ENCODE peak calls at places on chromosomes 5 and 9, in four cellular contexts. Y is IMR-90, O is H9, P is H1. R is an unnamed sample.

GRCh38 chr5:95390812-95391492 is at the start of gene FAM81B:
- DNase-seq in Y (peak), O (no peak), P (no peak), R (peak)

GRCh38 chr9:123377211-123377971 is 21.4 kb downstream of the CRB2 start:
- DNase-seq in Y (no peak), O (no peak), P (no peak), R (no peak)

GRCh38 chr9:135023389-135023788 is 64.1 kb upstream of the OLFM1 start:
- DNase-seq in Y (no peak), O (no peak), P (no peak), R (peak)

GRCh38 chr5:147989239-147989638 is 74.5 kb upstream of the SPINK5 start:
- DNase-seq in Y (no peak), O (no peak), P (no peak), R (no peak)

GRCh38 chr5:31833005-31833404 is 194.1 kb downstream of the PDZD2 start:
- DNase-seq in Y (no peak), O (no peak), P (no peak), R (no peak)

GRCh38 chr5:161271816-161272215 is 274.7 kb downstream of the GABRB2 start:
- DNase-seq in Y (no peak), O (no peak), P (no peak), R (peak)

GRCh38 chr5:98108497-98108896 is 665.0 kb upstream of the RGMB start:
- DNase-seq in Y (peak), O (no peak), P (no peak), R (no peak)

GRCh38 chr9:137630684-137631083 is 11.9 kb downstream of the EHMT1 start:
- DNase-seq in Y (no peak), O (no peak), P (no peak), R (no peak)

GRCh38 chr5:36631161-36631560 is 24.8 kb downstream of the SLC1A3 start:
- DNase-seq in Y (no peak), O (no peak), P (no peak), R (no peak)

GRCh38 chr5:24916863-24917262 is 272.1 kb upstream of the CDH10 start:
- DNase-seq in Y (no peak), O (no peak), P (no peak), R (no peak)

GRCh38 chr5:1202026-1202797 is 817 bp downstream of the SLC6A19 start:
- DNase-seq in Y (no peak), O (no peak), P (no peak), R (no peak)

GRCh38 chr5:151903243-151903653 is 21.4 kb downstream of the GLRA1 start:
- DNase-seq in Y (no peak), O (peak), P (peak), R (peak)

GRCh38 chr5:14168139-14168792 is 25.1 kb downstream of the TRIO start:
- DNase-seq in Y (peak), O (no peak), P (no peak), R (no peak)

GRCh38 chr5:168342151-168342825 is 50.8 kb downstream of the WWC1 start:
- DNase-seq in Y (peak), O (no peak), P (no peak), R (no peak)

GRCh38 chr5:147996379-147996778 is 67.4 kb upstream of the SPINK5 start:
- DNase-seq in Y (no peak), O (no peak), P (no peak), R (no peak)

GRCh38 chr5:145072880-145073279 is 762.3 kb downstream of the PRELID2 start:
- DNase-seq in Y (no peak), O (no peak), P (no peak), R (no peak)

GRCh38 chr9:34809504-34810186 is 99.7 kb upstream of the CCL21 start:
- DNase-seq in Y (peak), O (peak), P (peak), R (peak)

GRCh38 chr9:76394896-76395244 is 644 bp upstream of the RFK start:
- DNase-seq in Y (no peak), O (peak), P (no peak), R (peak)

GRCh38 chr9:89359018-89359417 is 40.7 kb downstream of the SECISBP2 start:
- DNase-seq in Y (no peak), O (no peak), P (no peak), R (no peak)

GRCh38 chr5:14220642-14221041 is 77.5 kb downstream of the TRIO start:
- DNase-seq in Y (no peak), O (no peak), P (no peak), R (no peak)

GRCh38 chr5:130923543-130924159 is 241.4 kb downstream of the HINT1 start:
- DNase-seq in Y (no peak), O (no peak), P (no peak), R (no peak)

GRCh38 chr5:107218457-107219193 is 452.1 kb downstream of the EFNA5 start:
- DNase-seq in Y (peak), O (no peak), P (no peak), R (no peak)

GRCh38 chr5:148457183-148457620 is 73.4 kb downstream of the FBXO38 start:
- DNase-seq in Y (no peak), O (no peak), P (no peak), R (peak)

GRCh38 chr5:134595458-134595838 is 37.2 kb downstream of the SAR1B start:
- DNase-seq in Y (no peak), O (no peak), P (no peak), R (no peak)

GRCh38 chr9:81430727-81431126 is 258.6 kb downstream of the TLE1 start:
- DNase-seq in Y (peak), O (no peak), P (no peak), R (no peak)

GRCh38 chr9:136310273-136311030 is 6.6 kb upstream of the CCDC187 start:
- DNase-seq in Y (no peak), O (no peak), P (no peak), R (no peak)

GRCh38 chr9:18208166-18209059 is 265.5 kb upstream of the ADAMTSL1 start:
- DNase-seq in Y (peak), O (peak), P (peak), R (peak)

GRCh38 chr9:101566904-101567724 is 27.7 kb downstream of the PPP3R2 start:
- DNase-seq in Y (peak), O (no peak), P (no peak), R (peak)

DNA sequence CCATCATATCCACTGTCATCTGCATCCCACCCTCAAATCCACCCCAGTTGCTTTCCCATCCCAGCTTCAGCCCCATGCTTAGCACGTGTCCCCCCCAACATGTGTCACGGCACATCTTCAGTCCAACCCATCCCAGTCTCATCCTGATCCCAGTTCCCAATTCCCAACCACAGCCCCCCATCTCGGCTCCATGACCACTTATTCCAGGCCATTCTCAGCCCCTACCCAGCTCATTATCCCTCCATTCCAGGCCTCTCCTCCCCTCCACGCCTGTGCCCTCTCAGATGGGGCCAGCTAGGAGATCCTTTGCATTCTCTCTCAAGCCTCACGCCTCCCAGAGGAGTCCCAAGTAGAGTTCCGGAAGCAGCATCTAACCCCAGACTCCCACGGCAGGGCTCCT is 660 bp upstream of the DBN1 start:
- DNase-seq in Y (no peak), O (no peak), P (no peak), R (peak)
- H2BK120ac ChIP-seq in Y (peak), O (no peak), P (no peak), R (no peak)

GRCh38 chr5:143026380-143026779 is 256.2 kb downstream of the ARHGAP26 start:
- DNase-seq in Y (no peak), O (no peak), P (no peak), R (no peak)
- H2AK5ac ChIP-seq in Y (peak), O (no peak), P (no peak), R (no peak)

GRCh38 chr5:40385544-40385943 is 294.2 kb upstream of the PTGER4 start:
- DNase-seq in Y (peak), O (peak), P (peak), R (peak)
- H3K56ac ChIP-seq in Y (no peak), O (no peak), P (no peak), R (no peak)

DNA sequence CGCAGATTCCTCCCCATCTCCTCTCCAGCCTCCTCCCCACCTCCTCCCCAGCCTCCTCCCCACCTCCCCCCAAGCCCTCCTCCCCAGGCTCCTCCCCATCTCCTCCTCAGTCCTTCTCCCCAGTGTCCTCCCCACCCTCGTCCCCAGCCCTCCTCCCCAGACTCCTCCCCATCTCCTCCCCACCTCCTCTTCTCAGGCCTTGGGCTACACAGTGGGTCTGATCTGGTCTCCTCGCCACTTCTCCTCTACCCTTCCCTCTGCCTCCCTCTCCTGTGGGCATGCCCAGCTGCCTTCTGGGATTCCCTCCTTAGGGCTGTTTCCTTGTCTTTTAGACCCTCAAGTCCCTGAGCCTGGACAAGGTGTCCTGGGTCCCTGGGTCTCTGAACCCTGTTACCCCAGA is 28.3 kb downstream of the CXXC5 start:
- DNase-seq in Y (no peak), O (no peak), P (no peak), R (no peak)
- H2BK120ac ChIP-seq in Y (no peak), O (no peak), P (no peak), R (no peak)